ENCODE peak calls at places on chromosome 1, in nine cellular contexts. U is astrocyte of the spinal cord; E is Daoy; I is activated T-cell treated with anti-CD3 and anti-CD28 coated beads, Interleukin-2, amount 50 U/mL, for 72 hours; C is A549; Q is SW 1271; O is EH; H is ELF-1; L is pancreas. V is an unnamed sample.
A peak's percentile ranks its signal among the peaks of the same experiment; 100 is the strongest.

GRCh38 chr1:172727956-172728603 is 69.2 kb downstream of the FASLG start:
- DNase-seq in E (peak; percentile 44), Q (peak; percentile 28), U (peak; percentile 13), O (peak; percentile 42), L (no peak), C (peak; percentile 82), I (peak; percentile 51), H (peak; percentile 76), V (no peak)

GRCh38 chr1:37862330-37862729 is 2.9 kb upstream of the MTF1 start:
- DNase-seq in I (no peak), E (no peak), C (peak; percentile 82), Q (no peak), H (no peak), O (no peak), L (no peak), U (no peak), V (no peak)

GRCh38 chr1:31111290-31111951 is 45.9 kb upstream of the PUM1 start:
- DNase-seq in C (peak; percentile 52), H (peak; percentile 82), O (peak; percentile 61), L (peak; percentile 38), U (peak; percentile 49), I (no peak), Q (no peak), E (peak; percentile 58), V (peak; percentile 82)

GRCh38 chr1:8004113-8004802 is 21.9 kb downstream of the ERRFI1 start:
- DNase-seq in L (peak; percentile 60), U (no peak), Q (no peak), E (no peak), H (no peak), C (no peak), O (no peak), I (no peak), V (no peak)

GRCh38 chr1:183933528-183934179 is 103.9 kb downstream of the COLGALT2 start:
- DNase-seq in L (no peak), Q (no peak), H (no peak), E (no peak), C (no peak), U (no peak), O (no peak), I (no peak), V (no peak)

GRCh38 chr1:224168859-224169380 is 14.1 kb upstream of the DEGS1 start:
- DNase-seq in H (no peak), E (peak; percentile 94), Q (no peak), L (no peak), I (peak; percentile 57), C (peak; percentile 55), U (peak; percentile 94), O (peak; percentile 87), V (no peak)

GRCh38 chr1:210663730-210664573 is 335.2 kb downstream of the HHAT start:
- DNase-seq in E (no peak), L (no peak), U (no peak), C (no peak), Q (no peak), I (no peak), H (peak; percentile 20), O (no peak), V (no peak)

GRCh38 chr1:109084563-109085517 is 5.7 kb upstream of the TMEM167B start:
- DNase-seq in E (peak; percentile 86), C (no peak), I (no peak), Q (no peak), U (peak; percentile 61), L (no peak), H (no peak), O (no peak), V (no peak)

GRCh38 chr1:205337481-205337880 is 15.9 kb upstream of the NUAK2 start:
- DNase-seq in I (no peak), O (no peak), L (no peak), E (no peak), U (no peak), C (no peak), H (no peak), Q (no peak), V (no peak)

GRCh38 chr1:21068937-21069336 is 107.8 kb downstream of the EIF4G3 start:
- DNase-seq in E (no peak), C (no peak), I (no peak), O (no peak), L (no peak), H (no peak), U (no peak), Q (no peak), V (no peak)

GRCh38 chr1:218377143-218377660 is 32.1 kb downstream of the TGFB2 start:
- DNase-seq in U (peak; percentile 98), C (peak; percentile 93), H (no peak), I (peak; percentile 70), O (peak; percentile 99), E (peak; percentile 93), L (no peak), Q (peak; percentile 27), V (no peak)

GRCh38 chr1:56080123-56080522 is 499.2 kb downstream of the PLPP3 start:
- DNase-seq in U (no peak), C (no peak), I (no peak), Q (no peak), H (no peak), E (peak; percentile 47), L (no peak), O (peak; percentile 76), V (no peak)

GRCh38 chr1:27145934-27146354 is 9.0 kb downstream of the SLC9A1 start:
- DNase-seq in U (peak; percentile 82), I (no peak), C (peak; percentile 55), H (peak; percentile 69), O (peak; percentile 89), Q (no peak), E (peak; percentile 95), L (no peak), V (no peak)

GRCh38 chr1:202605515-202605914 is 104.7 kb downstream of the SYT2 start:
- DNase-seq in O (no peak), Q (no peak), L (no peak), U (no peak), H (no peak), E (no peak), I (no peak), C (no peak), V (peak; percentile 35)

GRCh38 chr1:55214214-55214902 is 806 bp downstream of the USP24 start:
- DNase-seq in L (peak; percentile 55), H (peak; percentile 66), I (peak; percentile 25), Q (no peak), C (peak; percentile 19), O (peak; percentile 34), U (no peak), E (peak; percentile 55), V (peak; percentile 72)

GRCh38 chr1:112522621-112523020 is 13.9 kb downstream of the WNT2B start:
- DNase-seq in C (no peak), O (peak; percentile 96), Q (no peak), I (no peak), H (peak; percentile 67), U (peak; percentile 98), E (peak; percentile 98), L (no peak), V (no peak)

GRCh38 chr1:151311589-151312331 is 15.5 kb downstream of the PI4KB start:
- DNase-seq in H (peak; percentile 73), C (peak; percentile 93), E (peak; percentile 99), I (peak; percentile 85), U (peak; percentile 98), L (peak; percentile 45), Q (peak; percentile 92), O (peak; percentile 100), V (no peak)

GRCh38 chr1:89607888-89608626 is 24.9 kb upstream of the LRRC8C start:
- DNase-seq in I (peak; percentile 75), H (no peak), Q (no peak), E (peak; percentile 64), L (no peak), C (no peak), U (no peak), O (no peak), V (no peak)

GRCh38 chr1:111720977-111721670 is 18.1 kb downstream of the INKA2 start:
- DNase-seq in U (no peak), H (no peak), O (no peak), C (no peak), L (no peak), Q (no peak), E (no peak), I (no peak), V (no peak)

GRCh38 chr1:217018648-217019047 is 295.4 kb upstream of the ESRRG start:
- DNase-seq in I (no peak), E (no peak), O (no peak), C (no peak), L (no peak), Q (no peak), U (no peak), H (no peak), V (no peak)

GRCh38 chr1:234484991-234485739 is 6.2 kb upstream of the TARBP1 start:
- DNase-seq in E (no peak), C (no peak), Q (no peak), H (no peak), I (no peak), L (no peak), O (no peak), U (no peak), V (no peak)

GRCh38 chr1:116454940-116455339 is 81.9 kb downstream of the ATP1A1 start:
- DNase-seq in I (no peak), L (no peak), C (no peak), U (no peak), O (no peak), E (no peak), Q (no peak), H (peak; percentile 51), V (no peak)

GRCh38 chr1:6041432-6042062 is 4.1 kb upstream of the KCNAB2 start:
- DNase-seq in E (peak; percentile 57), L (no peak), U (no peak), H (peak; percentile 68), I (peak; percentile 35), O (peak; percentile 13), C (peak; percentile 19), Q (no peak), V (no peak)

GRCh38 chr1:41861509-41862410 is 57.0 kb downstream of the HIVEP3 start:
- DNase-seq in E (peak; percentile 81), I (no peak), L (no peak), C (peak; percentile 23), U (peak; percentile 31), O (peak; percentile 51), Q (no peak), H (no peak), V (no peak)

GRCh38 chr1:241632987-241633386 is 7.2 kb downstream of the CHML start:
- DNase-seq in I (no peak), Q (no peak), H (no peak), O (no peak), C (no peak), L (no peak), U (no peak), E (no peak), V (no peak)

GRCh38 chr1:103525114-103525606 is 339 bp upstream of the RNPC3 start:
- DNase-seq in I (no peak), H (peak; percentile 30), C (peak; percentile 38), U (peak; percentile 60), E (peak; percentile 67), O (peak; percentile 63), L (no peak), Q (no peak), V (no peak)

GRCh38 chr1:53046930-53047329 is 15.1 kb upstream of the PODN start:
- DNase-seq in E (peak; percentile 87), Q (no peak), O (peak; percentile 82), C (no peak), L (no peak), U (peak; percentile 89), H (no peak), I (no peak), V (no peak)

GRCh38 chr1:172674831-172675613 is 16.1 kb downstream of the FASLG start:
- DNase-seq in H (no peak), O (peak; percentile 30), C (no peak), I (no peak), U (no peak), E (no peak), L (no peak), Q (no peak), V (no peak)

GRCh38 chr1:30834249-30834648 is 74.3 kb downstream of the SDC3 start:
- DNase-seq in C (no peak), E (no peak), I (no peak), H (no peak), L (no peak), Q (no peak), O (no peak), U (no peak), V (no peak)

GRCh38 chr1:186194107-186194756 is 180.8 kb downstream of the TPR start:
- DNase-seq in Q (no peak), H (no peak), C (no peak), L (no peak), I (no peak), U (no peak), E (no peak), O (no peak), V (no peak)

GRCh38 chr1:232084584-232085223 is 458.1 kb downstream of the DISC1 start:
- DNase-seq in O (peak; percentile 31), C (no peak), U (peak; percentile 16), H (peak; percentile 68), I (no peak), Q (no peak), L (no peak), E (peak; percentile 17), V (no peak)

V was measured in sciatic nerve.